ENCODE peak calls at places on chromosomes 7 and 10, in nine cellular contexts. L is endothelial cell, R is kidney, N is fibroblast of lung, H is cardiac muscle cell, D is A549, S is neural crest cell, C is GM20000, A is astrocyte of the spinal cord. P is an unnamed sample.

GRCh38 chr7:27046854-27047549 is 48.8 kb downstream of the HOXA1 start:
- DNase-seq in N (peak), R (no peak), L (no peak), C (no peak), D (peak), H (no peak), S (no peak), A (peak), P (no peak)

GRCh38 chr10:59991661-59992060 is 85.3 kb upstream of the CCDC6 start:
- DNase-seq in C (peak), S (no peak), A (peak), R (no peak), N (peak), H (no peak), D (peak), L (peak), P (no peak)

GRCh38 chr7:131327049-131327625 is 539 bp upstream of the MKLN1 start:
- DNase-seq in H (peak), S (no peak), C (peak), D (peak), N (peak), R (no peak), L (peak), A (peak), P (no peak)

GRCh38 chr10:132054564-132054963 is 11.2 kb upstream of the JAKMIP3 start:
- DNase-seq in S (peak), N (no peak), D (no peak), H (peak), R (peak), C (no peak), L (peak), A (no peak), P (no peak)

GRCh38 chr10:21860718-21861117 is 142.8 kb downstream of the DNAJC1 start:
- DNase-seq in N (no peak), C (no peak), A (peak), D (no peak), H (no peak), R (no peak), L (no peak), S (no peak), P (no peak)

GRCh38 chr7:135970682-135971365 is 6.3 kb downstream of the MTPN start:
- DNase-seq in H (no peak), R (no peak), S (no peak), N (no peak), C (peak), A (no peak), D (no peak), L (no peak), P (no peak)

GRCh38 chr10:127694580-127695193 is 42.3 kb upstream of the FOXI2 start:
- DNase-seq in A (no peak), S (peak), L (peak), C (peak), H (peak), D (peak), R (no peak), N (no peak), P (no peak)

GRCh38 chr10:77925410-77925794 is 1.2 kb downstream of the DLG5 start:
- DNase-seq in H (no peak), C (no peak), D (no peak), R (no peak), L (no peak), A (peak), S (no peak), N (peak), P (no peak)

GRCh38 chr7:46080595-46081159 is 159.6 kb upstream of the IGFBP3 start:
- DNase-seq in D (no peak), C (no peak), S (no peak), L (no peak), A (no peak), N (no peak), R (no peak), H (no peak), P (no peak)

GRCh38 chr7:100157334-100158228 is 942 bp downstream of the TRAPPC14 start:
- DNase-seq in C (peak), N (peak), R (no peak), S (no peak), A (no peak), L (peak), D (no peak), H (peak), P (no peak)

GRCh38 chr7:142440219-142441073 is 182.6 kb upstream of the PRSS58 start:
- DNase-seq in C (no peak), N (peak), A (peak), R (no peak), L (no peak), D (no peak), S (no peak), H (no peak), P (no peak)

DNA sequence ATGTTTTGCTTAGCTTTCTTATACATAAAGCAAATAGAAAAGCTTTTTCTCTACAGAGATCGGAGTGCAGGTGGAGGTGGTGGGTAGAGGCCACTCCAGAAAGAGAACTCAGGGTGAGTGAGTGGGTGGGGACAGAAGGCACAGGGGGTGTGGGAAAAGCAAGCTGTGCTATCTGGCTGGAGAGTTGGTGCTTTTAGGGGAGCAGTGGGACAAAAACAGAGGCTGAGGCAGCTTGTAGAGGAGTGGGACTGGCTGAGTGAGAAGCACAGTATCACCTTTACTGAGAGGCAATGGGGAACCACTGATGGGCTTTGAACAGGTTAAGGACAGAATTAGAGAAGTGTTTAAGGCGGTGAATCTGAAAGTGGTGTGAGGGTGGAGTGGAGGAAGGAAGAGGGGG is 275.3 kb downstream of the TCF7L2 start:
- DNase-seq in D (no peak), S (no peak), H (no peak), R (no peak), N (no peak), L (no peak), C (no peak), A (no peak), P (no peak)
- TF ChIP-seq CTCF in D (no peak), S (no peak), H (no peak), R (no peak), N (no peak), L (no peak), C (no peak), A (no peak), P (no peak)

GRCh38 chr7:5477723-5478531 is 54.3 kb upstream of the TNRC18 start:
- DNase-seq in R (no peak), L (peak), C (peak), N (no peak), H (peak), S (peak), D (peak), A (no peak), P (peak)
- TF ChIP-seq CTCF in R (peak), L (peak), C (no peak), N (peak), H (peak), S (peak), D (no peak), A (peak), P (no peak)

DNA sequence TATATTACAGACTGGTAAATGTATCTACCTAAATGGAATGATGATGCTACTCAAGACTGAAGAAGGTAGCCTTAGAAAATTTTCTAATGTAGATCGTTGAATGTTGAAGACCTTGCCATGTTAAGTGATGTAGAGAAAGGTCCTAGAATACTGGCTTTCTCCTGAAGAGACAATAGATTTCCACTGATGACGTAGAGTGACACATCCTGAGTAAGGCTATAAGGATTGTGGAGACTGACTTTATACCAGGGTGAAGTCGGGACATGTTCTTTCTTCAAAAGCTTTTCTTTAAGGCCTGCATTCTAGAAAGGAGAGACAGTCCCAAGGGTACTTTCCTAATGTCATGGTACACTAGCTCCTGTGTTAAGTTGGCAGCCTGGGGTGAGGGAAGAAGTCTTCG is 58.6 kb downstream of the PCDH15 start:
- DNase-seq in A (no peak), D (no peak), N (no peak), H (no peak), S (no peak), R (no peak), L (no peak), C (no peak), P (no peak)
- TF ChIP-seq CTCF in A (no peak), D (no peak), N (no peak), H (no peak), S (no peak), R (no peak), L (no peak), C (no peak), P (no peak)

GRCh38 chr10:112120491-112120890 is 63.1 kb downstream of the GPAM start:
- DNase-seq in N (no peak), R (no peak), S (no peak), H (no peak), D (no peak), A (no peak), C (no peak), L (no peak), P (no peak)

DNA sequence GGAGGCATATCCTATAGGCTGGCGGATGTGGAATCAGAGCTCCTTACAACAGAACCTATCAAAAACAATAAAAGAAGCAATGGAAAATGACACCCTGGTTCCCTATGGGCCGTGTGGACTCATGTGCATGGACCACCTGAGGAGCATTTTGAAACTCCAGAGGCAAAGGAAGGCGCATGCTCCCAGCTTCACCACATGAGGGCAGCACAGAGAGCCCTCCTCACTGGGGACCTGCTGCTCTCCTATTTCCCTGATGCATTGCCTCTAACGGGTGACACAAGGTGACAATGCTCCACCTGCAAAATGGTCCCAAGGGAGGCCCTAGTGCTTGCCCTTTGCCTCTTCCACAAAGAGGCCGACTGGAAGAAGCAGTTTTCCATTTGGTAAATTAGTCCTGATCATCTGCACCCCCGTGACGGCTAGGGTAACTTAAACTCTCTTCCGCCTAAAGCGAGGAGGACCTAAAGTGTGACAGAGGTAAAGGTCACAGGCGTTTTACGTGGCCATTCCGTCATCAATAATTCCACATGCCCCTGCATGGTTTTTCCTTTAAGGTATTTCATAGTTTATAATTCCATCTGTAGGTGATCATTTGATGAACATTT is 67.7 kb downstream of the GPAM start:
- DNase-seq in H (peak), D (peak), S (peak), C (peak), R (no peak), A (no peak), L (peak), N (peak), P (no peak)
- TF ChIP-seq CTCF in H (peak), D (peak), S (peak), C (peak), R (peak), A (peak), L (peak), N (peak), P (no peak)

GRCh38 chr10:70479161-70479531 is 579 bp downstream of the PALD1 start:
- DNase-seq in N (no peak), A (no peak), C (no peak), R (no peak), H (no peak), D (peak), L (no peak), S (no peak), P (no peak)
- TF ChIP-seq CTCF in N (peak), A (no peak), C (no peak), R (no peak), H (peak), D (no peak), L (no peak), S (no peak), P (no peak)

DNA sequence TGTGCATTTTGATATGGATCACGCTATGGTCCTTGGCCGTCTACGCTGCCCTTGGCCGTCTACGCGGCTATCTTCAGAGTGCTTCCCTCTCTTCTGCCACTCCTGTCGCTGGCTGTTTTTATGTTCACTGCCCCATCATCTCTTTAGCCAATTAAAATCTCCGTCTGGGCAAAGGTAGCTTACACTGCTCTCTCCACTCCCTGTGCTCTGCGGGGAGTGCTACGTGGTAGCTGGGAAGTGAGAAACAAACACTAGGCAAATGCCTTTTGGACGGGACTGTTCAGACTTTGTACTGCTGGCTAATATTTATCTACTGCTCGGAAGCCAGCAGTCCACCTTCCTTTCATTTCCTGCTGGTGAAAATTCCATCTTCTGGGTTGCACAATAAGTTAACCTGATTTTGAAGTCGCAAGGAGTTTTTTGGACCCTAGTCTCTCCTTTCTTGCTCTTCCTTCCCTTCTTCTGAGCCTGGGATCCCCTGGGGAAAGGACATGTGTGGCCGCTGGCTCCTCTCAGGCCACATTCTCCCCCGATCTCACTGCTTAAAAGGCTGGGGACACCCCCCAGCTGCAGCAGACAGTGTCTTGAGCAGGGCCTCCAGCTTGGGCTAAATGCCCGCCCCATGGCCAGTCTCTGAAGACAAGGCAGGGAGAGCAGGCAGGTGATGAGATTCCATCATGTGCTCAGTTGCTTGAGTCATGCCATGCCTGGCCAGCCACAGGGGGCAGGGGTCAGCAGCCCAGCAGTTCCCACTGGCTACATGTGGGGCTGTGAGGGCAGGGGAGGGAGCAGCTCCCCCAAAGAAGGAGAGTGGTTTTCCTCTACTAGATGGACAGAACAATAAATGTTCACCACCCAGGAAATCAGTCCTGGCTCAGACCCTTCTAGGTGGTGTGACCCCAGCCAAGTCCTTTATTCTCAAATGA is 25.5 kb upstream of the RBM33 start:
- DNase-seq in L (no peak), N (peak), R (peak), C (no peak), D (peak), A (peak), S (no peak), H (no peak), P (no peak)
- TF ChIP-seq CTCF in L (no peak), N (no peak), R (no peak), C (no peak), D (no peak), A (no peak), S (no peak), H (no peak), P (no peak)

GRCh38 chr7:128876127-128876526 is 13.5 kb downstream of the ATP6V1F start:
- DNase-seq in D (no peak), N (no peak), A (no peak), S (no peak), L (no peak), H (no peak), R (peak), C (no peak), P (no peak)
- TF ChIP-seq CTCF in D (no peak), N (no peak), A (no peak), S (no peak), L (no peak), H (no peak), R (no peak), C (no peak), P (no peak)

DNA sequence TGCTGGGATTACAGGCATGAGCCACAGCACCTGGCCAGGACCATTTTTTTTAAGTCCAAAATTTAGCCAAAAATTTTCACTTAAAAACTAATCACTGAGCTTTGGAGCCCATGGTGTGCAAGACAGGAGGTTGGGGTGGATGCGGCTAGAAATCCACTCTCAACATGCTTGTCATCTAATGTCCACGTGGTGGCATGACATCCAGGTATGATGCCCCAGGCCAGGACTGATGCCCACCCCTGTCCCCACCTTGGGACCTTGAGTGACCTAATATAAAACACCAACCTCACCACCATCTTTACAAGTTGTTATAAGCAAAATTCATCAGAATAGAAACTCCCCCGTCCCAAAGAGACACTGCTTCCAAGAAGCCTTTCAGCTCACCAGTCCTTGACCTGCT is 20.4 kb upstream of the IMPDH1 start:
- DNase-seq in D (no peak), H (no peak), N (no peak), C (no peak), S (no peak), L (no peak), A (no peak), R (no peak), P (no peak)
- TF ChIP-seq CTCF in D (no peak), H (no peak), N (no peak), C (no peak), S (peak), L (no peak), A (no peak), R (no peak), P (no peak)

GRCh38 chr7:118350260-118350659 is 125.8 kb downstream of the ANKRD7 start:
- DNase-seq in N (no peak), H (no peak), R (no peak), C (no peak), A (no peak), L (no peak), D (no peak), S (no peak), P (no peak)

GRCh38 chr7:118349604-118350003 is 125.1 kb downstream of the ANKRD7 start:
- DNase-seq in S (no peak), C (no peak), A (no peak), L (no peak), N (no peak), D (no peak), H (no peak), R (no peak), P (no peak)

GRCh38 chr7:118352854-118353453 is 128.4 kb downstream of the ANKRD7 start:
- DNase-seq in R (no peak), N (peak), A (peak), S (no peak), L (no peak), H (peak), D (no peak), C (no peak), P (no peak)
- TF ChIP-seq CTCF in R (peak), N (no peak), A (peak), S (peak), L (no peak), H (no peak), D (peak), C (no peak), P (no peak)

DNA sequence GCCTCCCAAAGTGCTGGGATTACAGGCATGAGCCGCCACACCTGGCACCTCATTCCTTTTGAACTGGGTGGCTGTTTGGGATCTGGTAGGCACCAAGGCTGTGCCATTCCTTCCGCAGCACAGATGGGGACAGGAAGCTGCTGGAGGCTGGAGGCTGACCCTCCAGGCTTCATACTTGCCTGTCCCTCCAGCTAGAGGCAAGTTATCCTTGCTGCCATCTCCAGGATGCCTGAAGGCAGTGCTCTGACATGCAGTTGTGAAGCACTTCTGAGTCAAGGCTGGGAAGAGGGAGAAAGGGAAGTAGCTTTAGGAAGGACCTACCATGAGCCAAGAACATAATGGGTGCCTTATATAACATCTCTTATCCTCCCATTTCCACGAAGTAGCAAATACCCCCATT is 9.4 kb downstream of the MARVELD1 start:
- DNase-seq in C (no peak), S (no peak), D (no peak), N (no peak), L (no peak), R (no peak), A (no peak), H (no peak), P (no peak)
- TF ChIP-seq CTCF in C (no peak), S (no peak), D (no peak), N (no peak), L (no peak), R (no peak), A (no peak), H (no peak), P (no peak)